ENCODE peak calls at places on chromosomes 2 and 18, in four cellular contexts. H is A673; T is psoas muscle; L is naive thymus-derived CD4-positive, alpha-beta T cell. R is an unnamed sample.

GRCh38 chr2:46195819-46196218 is 101.4 kb upstream of the EPAS1 start:
- DNase-seq in H (no peak), T (no peak), L (no peak), R (no peak)

GRCh38 chr2:76268928-76269327 is 558.2 kb upstream of the GCFC2 start:
- DNase-seq in H (peak; percentile 91), T (no peak), L (no peak), R (no peak)

GRCh38 chr18:42586603-42587002 is 528.9 kb downstream of the RIT2 start:
- DNase-seq in H (no peak), T (no peak), L (no peak), R (no peak)

GRCh38 chr2:68465081-68465916 is 1.8 kb downstream of the FBXO48 start:
- DNase-seq in H (no peak), T (no peak), L (no peak), R (peak; percentile 26)

GRCh38 chr2:205199451-205199850 is 482.9 kb upstream of the NRP2 start:
- DNase-seq in H (no peak), T (no peak), L (no peak), R (no peak)

GRCh38 chr2:237097911-237098702 is 12.4 kb downstream of the COPS8 start:
- DNase-seq in H (peak; percentile 75), T (no peak), L (no peak), R (no peak)

GRCh38 chr2:148814853-148815419 is 60.1 kb upstream of the KIF5C start:
- DNase-seq in H (no peak), T (no peak), L (no peak), R (no peak)

GRCh38 chr2:127100261-127101047 is 6.5 kb downstream of the BIN1 start:
- DNase-seq in H (no peak), T (peak; percentile 59), L (no peak), R (no peak)

GRCh38 chr2:20221169-20221938 is 3.6 kb downstream of the SDC1 start:
- DNase-seq in H (no peak), T (no peak), L (no peak), R (no peak)

GRCh38 chr2:33378551-33379220 is 97.8 kb upstream of the RASGRP3 start:
- DNase-seq in H (peak; percentile 7), T (no peak), L (no peak), R (no peak)

GRCh38 chr2:74894261-74895030 is 60.5 kb downstream of the HK2 start:
- DNase-seq in H (peak; percentile 39), T (no peak), L (no peak), R (no peak)

GRCh38 chr2:239369631-239370161 is 31.1 kb downstream of the HDAC4 start:
- DNase-seq in H (peak; percentile 78), T (peak; percentile 40), L (peak; percentile 39), R (peak; percentile 52)

GRCh38 chr2:18721038-18721922 is 131.9 kb upstream of the NT5C1B start:
- DNase-seq in H (no peak), T (no peak), L (no peak), R (no peak)

GRCh38 chr2:178109813-178110212 is 2.4 kb upstream of the RBM45 start:
- DNase-seq in H (peak; percentile 68), T (no peak), L (no peak), R (no peak)

GRCh38 chr18:41594582-41594981 is 360.5 kb upstream of the PIK3C3 start:
- DNase-seq in H (no peak), T (no peak), L (no peak), R (no peak)

GRCh38 chr2:113007250-113007649 is 2.0 kb downstream of the IL36A start:
- DNase-seq in H (no peak), T (no peak), L (no peak), R (no peak)

GRCh38 chr2:154692927-154693326 is 5.6 kb upstream of the KCNJ3 start:
- DNase-seq in H (peak; percentile 15), T (no peak), L (no peak), R (no peak)

GRCh38 chr2:196368546-196369225 is 197.3 kb upstream of the STK17B start:
- DNase-seq in H (no peak), T (no peak), L (no peak), R (no peak)

GRCh38 chr2:119005081-119005480 is 63.1 kb downstream of the MARCO start:
- DNase-seq in H (no peak), T (no peak), L (no peak), R (no peak)

DNA sequence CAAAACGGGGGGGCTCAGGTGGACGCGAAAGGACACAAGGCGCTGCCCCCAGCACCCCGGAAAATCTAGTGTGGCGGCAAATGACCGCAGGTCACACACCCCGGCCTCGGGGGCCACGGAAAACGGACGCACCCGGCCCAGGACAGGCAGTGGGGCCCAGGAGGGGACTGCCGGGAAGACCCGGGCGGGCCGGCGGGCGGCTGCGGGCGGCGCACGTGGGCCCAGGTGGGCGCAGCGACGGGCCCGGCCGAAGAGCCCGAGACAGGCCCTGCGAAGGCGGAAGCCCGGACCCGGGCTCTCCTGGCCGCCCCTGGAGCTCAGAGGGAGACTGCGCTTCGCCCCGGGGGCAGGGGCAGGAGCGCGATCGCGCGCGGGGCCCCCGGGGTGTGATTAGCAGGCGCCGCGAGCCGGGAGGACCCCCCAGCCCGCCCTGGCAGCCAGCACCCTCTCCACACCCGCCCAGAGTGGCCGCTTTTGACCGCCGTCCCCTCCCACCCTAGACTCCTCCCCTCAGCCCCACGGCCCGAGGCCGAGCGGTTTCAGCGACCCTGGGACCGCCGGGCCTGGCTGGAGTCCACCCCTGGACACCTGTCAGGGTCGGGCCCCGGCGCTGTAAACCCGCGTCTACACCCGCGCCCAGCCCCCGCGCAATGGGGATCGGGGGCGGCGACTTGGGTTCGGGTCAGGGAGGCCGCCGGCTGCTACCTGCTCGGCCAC is 773 bp downstream of the MBP start:
- DNase-seq in H (no peak), T (peak; percentile 83), L (peak; percentile 36), R (peak; percentile 21)
- H3K4me1 ChIP-seq in H (peaks cover 4% of the 10 kb centered on the region), T (peaks cover 41% of the 10 kb centered on the region), L (peaks cover 41% of the 10 kb centered on the region), R (peaks cover 40% of the 10 kb centered on the region)

GRCh38 chr2:145757503-145758290 is 1237.8 kb upstream of the ZEB2 start:
- DNase-seq in H (no peak), T (no peak), L (no peak), R (no peak)
- H3K4me3 ChIP-seq in H (no peak overlapping the region), T (no peak overlapping the region), L (no peak overlapping the region), R (no peak overlapping the region)

GRCh38 chr2:108330971-108331370 is 42.3 kb downstream of the SULT1C2 start:
- DNase-seq in H (peak; percentile 67), T (no peak), L (no peak), R (no peak)
- H3K27ac ChIP-seq in H (no peak overlapping the region), T (no peak overlapping the region), L (no peak overlapping the region), R (no peak overlapping the region)

GRCh38 chr2:27264253-27264752 is 1.5 kb upstream of the SLC30A3 start:
- DNase-seq in H (peak; percentile 42), T (no peak), L (no peak), R (no peak)

GRCh38 chr2:27263287-27264252 is 723 bp upstream of the SLC30A3 start:
- DNase-seq in H (no peak), T (no peak), L (no peak), R (no peak)

GRCh38 chr2:27262379-27263286 is at the start of gene SLC30A3:
- DNase-seq in H (peak; percentile 90), T (peak; percentile 78), L (peak; percentile 39), R (peak; percentile 63)

GRCh38 chr2:27264753-27265535 is 2.1 kb upstream of the SLC30A3 start:
- DNase-seq in H (peak; percentile 91), T (peak; percentile 81), L (peak; percentile 54), R (peak; percentile 53)

GRCh38 chr2:27265536-27265870 is 2.7 kb upstream of the SLC30A3 start:
- DNase-seq in H (no peak), T (no peak), L (no peak), R (no peak)
- H3K4me1 ChIP-seq in H (peaks cover 11% of the 10 kb centered on the region), T (peaks cover 28% of the 10 kb centered on the region), L (peaks cover 8% of the 10 kb centered on the region), R (peaks cover 35% of the 10 kb centered on the region)